ENCODE peak calls at places on chromosomes 1 and 21, in ten cellular contexts. S is mucosa of descending colon, X is fibroblast of lung, H is astrocyte of the spinal cord, C is GM12865, F is mammary epithelial cell, Y is upper lobe of right lung, G is IMR-90, U is HFF-Myc, L is brain microvascular endothelial cell. P is an unnamed sample.

GRCh38 chr21:44013380-44014088 is 1.4 kb downstream of the TRAPPC10 start:
- DNase-seq in L (no peak), F (peak), G (peak), C (peak), S (no peak), H (no peak), U (no peak), X (no peak), Y (no peak), P (no peak)

GRCh38 chr1:92968138-92969032 is 7.1 kb upstream of the DIPK1A start:
- DNase-seq in F (peak), L (no peak), G (no peak), H (no peak), U (no peak), X (peak), Y (no peak), C (peak), S (no peak), P (no peak)

GRCh38 chr1:228794173-228794572 is 58.9 kb downstream of the RHOU start:
- DNase-seq in F (no peak), U (no peak), L (no peak), X (no peak), Y (no peak), S (no peak), G (no peak), H (peak), C (peak), P (no peak)

GRCh38 chr1:47926461-47926999 is 70.7 kb downstream of the TRABD2B start:
- DNase-seq in L (no peak), U (no peak), C (no peak), S (no peak), H (no peak), F (no peak), G (no peak), X (no peak), Y (no peak), P (no peak)

GRCh38 chr1:15804060-15804459 is 3.4 kb downstream of the UQCRHL start:
- DNase-seq in L (no peak), H (no peak), S (no peak), X (no peak), C (no peak), G (no peak), Y (no peak), F (no peak), U (no peak), P (no peak)

GRCh38 chr1:165075725-165076370 is 280.7 kb downstream of the LMX1A start:
- DNase-seq in S (no peak), L (peak), C (peak), X (peak), F (no peak), U (no peak), H (peak), G (peak), Y (no peak), P (no peak)

GRCh38 chr1:64484651-64485050 is 14.7 kb downstream of the CACHD1 start:
- DNase-seq in G (no peak), H (no peak), U (no peak), F (no peak), S (no peak), L (no peak), X (peak), Y (no peak), C (no peak), P (no peak)

GRCh38 chr1:82492168-82492567 is 691.4 kb downstream of the ADGRL2 start:
- DNase-seq in S (no peak), G (no peak), U (no peak), C (no peak), H (no peak), X (peak), Y (no peak), L (no peak), F (no peak), P (no peak)

GRCh38 chr1:53639251-53639721 is 99.7 kb downstream of the GLIS1 start:
- DNase-seq in Y (peak), S (peak), X (peak), F (peak), L (no peak), U (no peak), C (no peak), H (peak), G (peak), P (no peak)

GRCh38 chr21:34812510-34813265 is 143.9 kb downstream of the CLIC6 start:
- DNase-seq in S (no peak), U (no peak), H (peak), X (peak), C (no peak), L (peak), G (peak), F (peak), Y (no peak), P (no peak)

GRCh38 chr1:235403598-235403997 is 36.4 kb downstream of the TBCE start:
- DNase-seq in G (no peak), U (no peak), L (no peak), S (no peak), Y (no peak), F (peak), X (no peak), C (no peak), H (no peak), P (no peak)

GRCh38 chr1:212354464-212354863 is 60.2 kb downstream of the PACC1 start:
- DNase-seq in X (no peak), L (no peak), H (no peak), C (no peak), Y (no peak), S (no peak), F (no peak), U (no peak), G (no peak), P (no peak)

GRCh38 chr21:44000360-44000759 is 11.7 kb upstream of the TRAPPC10 start:
- DNase-seq in U (no peak), C (no peak), H (no peak), Y (no peak), F (no peak), G (no peak), L (no peak), S (no peak), X (no peak), P (no peak)

GRCh38 chr1:239879321-239880170 is 212.1 kb upstream of the FMN2 start:
- DNase-seq in X (no peak), Y (no peak), C (no peak), H (no peak), U (no peak), F (no peak), G (no peak), S (no peak), L (no peak), P (no peak)

DNA sequence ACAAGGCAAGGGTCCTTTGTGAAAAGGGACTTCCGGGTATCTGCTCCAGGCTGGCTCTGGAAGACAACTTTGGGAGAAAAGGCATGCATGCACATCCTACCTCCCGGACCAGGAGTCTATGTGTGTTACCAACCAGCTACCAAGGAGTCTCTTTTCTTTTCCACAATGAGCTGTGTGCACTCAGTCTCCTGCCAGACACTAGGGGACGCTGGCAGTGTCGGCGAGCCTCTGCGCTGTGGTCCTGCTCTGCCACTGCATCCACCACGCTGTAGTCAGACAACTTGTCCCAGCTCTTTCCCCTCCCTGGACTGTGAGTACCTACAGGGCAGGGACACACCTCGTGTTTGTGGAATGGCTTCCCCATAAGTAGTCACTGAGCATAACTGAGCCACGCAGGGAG is 5.1 kb upstream of the SSR2 start:
- DNase-seq in S (no peak), U (no peak), G (peak), F (no peak), L (peak), C (peak), X (peak), Y (peak), H (peak), P (no peak)
- TF ChIP-seq CTCF in S (peak), U (peak), G (peak), F (peak), L (peak), C (peak), X (peak), Y (peak), H (peak), P (peak)

GRCh38 chr1:230976825-230977747 is 1.6 kb downstream of the TTC13 start:
- DNase-seq in X (no peak), C (peak), Y (no peak), U (no peak), H (no peak), S (no peak), F (no peak), L (no peak), G (no peak), P (no peak)
- H3K4me3 ChIP-seq in X (peak), C (peak), Y (peak), U (peak), H (no peak), S (no peak), F (peak), L (no peak), G (no peak), P (peak)

GRCh38 chr1:6048179-6048867 is 2.6 kb downstream of the KCNAB2 start:
- DNase-seq in U (no peak), C (no peak), S (no peak), F (no peak), G (no peak), L (no peak), H (no peak), X (no peak), Y (no peak), P (no peak)
- TF ChIP-seq CTCF in U (no peak), C (no peak), S (no peak), F (no peak), G (no peak), L (no peak), H (no peak), X (no peak), Y (no peak), P (no peak)

DNA sequence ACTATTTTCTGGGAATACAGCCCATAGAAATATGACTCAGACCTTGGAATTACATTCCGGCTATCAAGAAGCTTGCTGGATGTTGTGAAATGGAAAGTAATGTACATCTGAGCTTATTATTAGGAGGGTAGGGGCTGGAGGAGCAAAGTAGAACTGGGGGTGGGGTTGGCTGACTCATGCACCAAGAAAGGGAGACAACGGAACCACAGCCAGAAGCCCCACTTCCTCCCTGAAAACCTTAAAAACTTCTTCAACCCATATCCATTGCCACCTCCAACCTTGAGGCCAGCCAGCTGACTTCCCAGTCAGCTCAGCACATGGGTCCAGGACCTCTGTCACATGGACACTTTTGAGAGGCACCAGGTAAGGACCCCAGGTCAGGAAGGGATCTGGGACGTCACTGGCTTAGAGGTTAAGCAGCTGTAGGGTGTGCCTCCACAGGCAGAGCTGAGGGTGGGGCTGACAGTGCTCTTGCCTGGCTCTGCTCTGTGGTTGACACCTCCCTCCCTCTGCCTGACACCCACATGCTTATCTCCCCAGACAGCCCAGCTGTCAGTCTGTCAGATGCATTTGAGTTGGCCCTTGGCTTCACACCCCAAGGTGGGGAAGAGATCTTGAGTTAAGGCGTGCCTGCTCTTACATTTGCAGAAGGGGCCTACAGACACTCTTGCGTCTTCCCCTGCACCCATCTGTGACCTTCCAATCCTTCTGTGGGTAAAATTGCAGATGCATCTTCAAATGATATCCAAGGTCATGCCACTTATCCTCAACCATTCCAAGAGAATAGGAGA is 5.7 kb upstream of the ZNF683 start:
- DNase-seq in U (peak), X (peak), S (peak), F (peak), L (peak), G (peak), H (peak), C (peak), Y (no peak), P (peak)
- H3K4me3 ChIP-seq in U (no peak), X (no peak), S (no peak), F (no peak), L (no peak), G (no peak), H (no peak), C (no peak), Y (no peak), P (no peak)

GRCh38 chr1:41338820-41339219 is 22.4 kb upstream of the FOXO6 start:
- DNase-seq in S (no peak), C (no peak), F (no peak), U (no peak), H (no peak), Y (no peak), G (no peak), X (no peak), L (no peak), P (no peak)
- TF ChIP-seq CTCF in S (no peak), C (no peak), F (no peak), U (no peak), H (no peak), Y (no peak), G (no peak), X (no peak), L (no peak), P (no peak)

DNA sequence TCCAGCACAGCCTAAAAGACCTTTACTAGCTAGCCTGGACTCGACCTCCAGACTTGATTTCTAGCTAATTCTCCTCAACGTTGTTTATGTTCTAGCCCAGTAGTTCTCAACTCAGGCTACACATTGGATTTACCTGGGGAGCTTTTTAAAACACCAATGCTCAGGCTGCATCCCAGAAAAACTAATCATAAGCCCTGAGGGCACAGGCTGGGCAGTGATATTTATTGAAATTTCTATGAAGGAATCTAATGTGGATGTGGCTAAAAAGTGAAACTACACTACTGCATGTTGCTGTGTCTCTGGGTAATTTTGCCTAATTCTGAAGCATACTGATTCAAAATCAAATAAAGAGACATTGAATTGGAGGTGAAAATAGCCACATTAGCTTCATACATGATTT is 479.4 kb downstream of the KCNT2 start:
- DNase-seq in Y (no peak), F (no peak), H (no peak), X (no peak), G (no peak), S (no peak), U (no peak), L (no peak), C (no peak), P (no peak)
- H3K4me3 ChIP-seq in Y (no peak), F (no peak), H (no peak), X (no peak), G (no peak), S (no peak), U (no peak), L (no peak), C (no peak), P (no peak)

P was measured in epithelial cell of proximal tubule.